ENCODE peak calls at places on chromosomes 7 and 10, in four cellular contexts. V is adipocyte, W is left ventricle myocardium inferior, F is NT2/D1. X is an unnamed sample. For H3K36me3, the result is how much of the 10 kb centered on the place peaks cover.

GRCh38 chr10:29555746-29556481 is 78.9 kb downstream of the SVIL start:
- DNase-seq in V (peak), W (no peak), F (no peak), X (no peak)

GRCh38 chr10:81915517-81915916 is 40.5 kb downstream of the NRG3 start:
- DNase-seq in V (no peak), W (no peak), F (no peak), X (no peak)

GRCh38 chr7:27535795-27536194 is 126.9 kb downstream of the HIBADH start:
- DNase-seq in V (no peak), W (no peak), F (no peak), X (no peak)

GRCh38 chr10:70131560-70131937 is 1.1 kb downstream of the AIFM2 start:
- DNase-seq in V (no peak), W (no peak), F (no peak), X (no peak)

GRCh38 chr7:82430518-82431465 is 12.8 kb downstream of the CACNA2D1 start:
- DNase-seq in V (peak), W (no peak), F (no peak), X (no peak)

GRCh38 chr10:62394556-62395018 is 20.4 kb downstream of the ZNF365 start:
- DNase-seq in V (no peak), W (no peak), F (no peak), X (no peak)

GRCh38 chr10:113126506-113127192 is 176.6 kb downstream of the TCF7L2 start:
- DNase-seq in V (peak), W (peak), F (peak), X (no peak)

GRCh38 chr7:539731-540411 is 20.2 kb upstream of the PDGFA start:
- DNase-seq in V (peak), W (no peak), F (no peak), X (no peak)

GRCh38 chr7:131773413-131773812 is 217.0 kb upstream of the PODXL start:
- DNase-seq in V (no peak), W (no peak), F (no peak), X (no peak)

GRCh38 chr7:22008011-22008410 is 62.3 kb upstream of the CDCA7L start:
- DNase-seq in V (no peak), W (no peak), F (no peak), X (no peak)

GRCh38 chr7:1569440-1569832 is 396 bp downstream of the PSMG3 start:
- DNase-seq in V (no peak), W (no peak), F (no peak), X (no peak)

GRCh38 chr7:26508917-26509316 is 217.3 kb downstream of the SNX10 start:
- DNase-seq in V (no peak), W (no peak), F (peak), X (no peak)

GRCh38 chr7:134893920-134894319 is 92.4 kb upstream of the AGBL3 start:
- DNase-seq in V (no peak), W (no peak), F (no peak), X (no peak)

GRCh38 chr10:100827819-100828743 is 82.7 kb downstream of the PAX2 start:
- DNase-seq in V (peak), W (peak), F (no peak), X (no peak)

GRCh38 chr10:70733051-70733450 is 52.1 kb downstream of the TBATA start:
- DNase-seq in V (no peak), W (no peak), F (no peak), X (no peak)

GRCh38 chr10:26890956-26891355 is 30.2 kb upstream of the ABI1 start:
- DNase-seq in V (peak), W (no peak), F (peak), X (peak)

GRCh38 chr7:147879116-147879750 is 711.3 kb upstream of the C7orf33 start:
- DNase-seq in V (peak), W (no peak), F (no peak), X (no peak)

GRCh38 chr10:100909506-100910260 is 3.1 kb upstream of the SLF2 start:
- DNase-seq in V (peak), W (no peak), F (no peak), X (no peak)

GRCh38 chr10:50991496-50992355 is 82.6 kb upstream of the PRKG1 start:
- DNase-seq in V (peak), W (peak), F (no peak), X (no peak)

GRCh38 chr7:33686001-33686591 is 219.2 kb upstream of the BMPER start:
- DNase-seq in V (no peak), W (no peak), F (no peak), X (no peak)

GRCh38 chr7:102155821-102156441 is 130.7 kb upstream of the SH2B2 start:
- DNase-seq in V (no peak), W (no peak), F (no peak), X (no peak)

GRCh38 chr7:87328281-87328680 is 17.2 kb upstream of the CROT start:
- DNase-seq in V (peak), W (no peak), F (peak), X (no peak)

GRCh38 chr7:25858562-25859411 is 293.2 kb upstream of the NFE2L3 start:
- DNase-seq in V (no peak), W (no peak), F (no peak), X (no peak)

GRCh38 chr7:74606101-74606908 is 51.2 kb upstream of the GTF2I start:
- DNase-seq in V (peak), W (peak), F (no peak), X (no peak)

GRCh38 chr10:89588671-89589070 is 53.3 kb upstream of the SLC16A12 start:
- DNase-seq in V (peak), W (no peak), F (no peak), X (no peak)

GRCh38 chr7:101861223-101861775 is 43.9 kb downstream of the CUX1 start:
- DNase-seq in V (no peak), W (no peak), F (no peak), X (no peak)

GRCh38 chr7:77461842-77462241 is 45.7 kb upstream of the GSAP start:
- DNase-seq in V (no peak), W (no peak), F (no peak), X (no peak)

GRCh38 chr10:121553455-121553854 is 44.8 kb downstream of the FGFR2 start:
- DNase-seq in V (no peak), W (no peak), F (no peak), X (no peak)

GRCh38 chr7:14720792-14721191 is 181.8 kb downstream of the DGKB start:
- DNase-seq in V (no peak), W (no peak), F (no peak), X (no peak)

GRCh38 chr10:59536576-59537014 is 173.1 kb downstream of the SLC16A9 start:
- DNase-seq in V (no peak), W (peak), F (no peak), X (no peak)

GRCh38 chr7:29639887-29640600 is 76.4 kb downstream of the PRR15 start:
- DNase-seq in V (no peak), W (no peak), F (no peak), X (no peak)

GRCh38 chr7:137933270-137934017 is 68.4 kb downstream of the CREB3L2 start:
- DNase-seq in V (peak), W (no peak), F (no peak), X (no peak)

GRCh38 chr7:78472519-78472918 is 673.9 kb downstream of the PHTF2 start:
- DNase-seq in V (peak), W (no peak), F (no peak), X (no peak)

GRCh38 chr7:108525327-108525984 is 479 bp downstream of the PNPLA8 start:
- DNase-seq in V (peak), W (peak), F (peak), X (peak)

GRCh38 chr7:50962962-50963374 is 180.3 kb upstream of the GRB10 start:
- DNase-seq in V (peak), W (peak), F (no peak), X (no peak)
- H3K36me3 ChIP-seq in V (under half), W (under half), F (under half), X (under half)

GRCh38 chr7:17275749-17276671 is 22.4 kb upstream of the AHR start:
- DNase-seq in V (peak), W (no peak), F (no peak), X (no peak)
- H3K4me3 ChIP-seq in V (peak), W (no peak), F (no peak), X (no peak)

GRCh38 chr10:3142146-3142875 is 30.3 kb downstream of the PITRM1 start:
- DNase-seq in V (no peak), W (no peak), F (no peak), X (no peak)

GRCh38 chr10:3146289-3146688 is 26.3 kb downstream of the PITRM1 start:
- DNase-seq in V (no peak), W (no peak), F (no peak), X (no peak)

GRCh38 chr10:3143366-3143765 is 29.2 kb downstream of the PITRM1 start:
- DNase-seq in V (no peak), W (no peak), F (no peak), X (no peak)

GRCh38 chr10:3145366-3145765 is 27.2 kb downstream of the PITRM1 start:
- DNase-seq in V (no peak), W (no peak), F (no peak), X (no peak)

DNA sequence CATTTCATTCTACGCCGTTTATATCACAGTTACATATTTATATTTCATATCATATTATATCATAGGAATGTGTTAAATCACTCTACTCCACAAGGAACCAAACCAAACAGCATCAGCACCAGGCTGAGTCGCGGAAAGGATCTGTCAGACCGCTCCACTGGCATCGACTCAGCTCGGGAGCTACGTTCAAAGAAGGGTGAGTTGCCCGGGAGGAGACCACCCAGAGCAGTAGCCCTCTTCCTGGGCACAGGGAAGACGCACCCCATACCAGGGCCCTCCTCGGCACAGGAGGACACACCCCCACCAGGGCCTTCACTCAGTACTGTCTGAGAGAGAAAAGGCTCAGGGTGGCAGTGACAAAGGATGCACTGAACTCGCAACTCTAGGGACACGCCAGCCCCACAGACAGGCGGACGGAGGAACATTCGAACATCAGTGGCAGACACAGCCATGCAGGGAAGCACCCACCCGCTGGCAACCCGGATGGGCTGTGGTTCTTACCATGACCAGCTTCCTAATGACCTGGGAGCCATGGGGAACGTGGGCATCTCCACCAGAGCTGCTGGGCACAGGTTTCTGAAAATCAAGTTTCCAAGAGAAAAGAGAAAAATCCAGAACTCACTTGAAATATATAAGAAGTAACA is 28.7 kb downstream of the PITRM1 start:
- DNase-seq in V (no peak), W (no peak), F (no peak), X (no peak)
- H3K36me3 ChIP-seq in V (half or more), W (half or more), F (half or more), X (under half)

DNA sequence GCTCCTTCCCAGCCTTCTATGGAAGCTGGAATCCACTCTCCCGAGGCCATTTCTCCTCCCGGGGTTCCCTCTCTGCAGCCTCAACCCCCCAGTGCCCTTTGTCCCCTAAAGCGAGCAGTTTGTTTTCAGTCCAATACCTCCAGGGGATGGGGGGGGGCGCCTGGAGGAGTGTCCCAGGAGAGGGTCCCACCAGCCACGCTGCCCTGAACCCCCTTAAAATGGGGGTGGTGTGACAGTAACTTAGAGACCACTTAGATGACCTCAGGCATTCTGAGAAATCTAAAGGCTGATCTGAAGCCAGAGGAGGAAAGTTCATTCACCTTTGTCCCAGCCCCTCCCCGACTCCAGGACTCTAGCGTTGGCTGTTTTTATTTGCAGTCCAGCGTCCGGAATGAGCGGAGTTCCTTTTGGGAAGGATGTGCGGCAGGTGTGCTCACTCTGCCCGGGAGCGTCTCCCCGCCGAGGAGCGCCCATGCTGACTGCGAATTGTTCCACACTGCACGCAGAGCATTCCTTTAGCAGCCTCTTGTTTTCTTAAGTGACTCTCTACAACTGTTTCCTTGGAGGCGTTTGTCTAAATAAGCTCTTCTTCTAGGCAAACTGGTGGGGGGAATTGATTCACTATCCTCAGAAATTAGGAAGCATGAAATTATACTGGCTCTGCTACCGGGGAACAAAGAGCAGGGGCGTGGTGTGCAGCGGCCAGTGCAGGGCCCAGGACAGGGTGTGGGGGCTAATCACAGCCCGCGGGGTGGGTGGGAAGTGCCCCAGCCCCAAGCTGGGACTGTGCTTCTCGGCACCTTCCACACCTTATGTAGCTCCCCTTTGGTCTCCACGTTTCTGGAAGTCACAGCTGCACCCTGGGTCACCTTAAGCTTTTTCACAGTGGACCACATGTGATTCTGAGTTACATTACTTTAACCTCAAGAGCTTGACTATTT is 46.3 kb downstream of the SYPL1 start:
- DNase-seq in V (peak), W (no peak), F (no peak), X (no peak)
- H3K4me3 ChIP-seq in V (peak), W (peak), F (no peak), X (no peak)

DNA sequence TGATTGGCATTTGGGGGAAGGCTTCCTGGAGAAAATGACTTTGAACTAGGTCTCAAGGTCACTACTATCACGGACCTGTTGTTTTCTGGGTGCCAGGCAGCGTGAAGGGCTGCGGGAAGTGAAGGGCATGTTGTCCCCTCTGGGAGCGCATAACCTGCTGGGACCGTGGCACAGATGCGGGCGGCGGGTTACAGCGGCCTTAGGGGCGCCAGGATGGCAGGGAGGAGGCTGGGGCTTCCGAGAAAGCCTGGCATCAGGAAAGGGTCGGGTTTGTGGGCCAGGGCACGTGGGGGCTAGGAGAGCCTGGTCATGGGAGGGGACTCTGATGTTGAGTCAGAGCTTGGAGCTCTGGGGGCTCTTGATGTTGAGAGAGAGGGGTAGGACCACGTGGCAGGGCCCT is 6.1 kb downstream of the SLC4A2 start:
- DNase-seq in V (no peak), W (no peak), F (no peak), X (no peak)
- H3K36me3 ChIP-seq in V (half or more), W (half or more), F (half or more), X (under half)

DNA sequence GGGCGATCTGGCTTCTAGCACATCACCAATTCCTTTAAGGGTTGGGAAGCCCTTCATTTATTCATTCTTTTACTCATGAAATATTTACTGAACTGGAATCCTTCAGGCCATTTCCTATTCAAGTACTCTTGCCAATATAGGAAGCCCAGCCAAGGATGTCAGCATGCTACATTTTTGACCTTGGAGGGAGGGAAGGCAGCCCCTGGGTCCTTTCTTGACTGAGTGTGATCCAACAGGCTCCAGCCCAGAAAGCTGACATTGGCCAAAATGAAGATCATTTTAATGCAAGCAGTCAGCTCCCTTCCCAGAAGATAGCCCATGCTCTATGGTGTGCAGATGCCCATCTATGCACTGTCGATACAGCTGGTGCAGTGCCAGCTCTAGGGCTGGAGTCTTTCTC is 646.0 kb downstream of the KCNMA1 start:
- DNase-seq in V (peak), W (no peak), F (no peak), X (no peak)
- H3K4me3 ChIP-seq in V (no peak), W (no peak), F (no peak), X (no peak)